ENCODE peak calls at places on chromosomes 7 and 10, in six cellular contexts. F is mesendoderm, Q is H1, G is IMR-90, W is neuronal stem cell, S is mesenchymal stem cell. X is an unnamed sample.

GRCh38 chr7:45295222-45295621 is 137.6 kb downstream of the RAMP3 start:
- DNase-seq in Q (no peak), G (no peak), W (no peak), F (no peak), S (no peak), X (no peak)

GRCh38 chr7:149587331-149587645 is 89.7 kb upstream of the ZNF746 start:
- DNase-seq in S (no peak), Q (no peak), G (no peak), W (no peak), F (no peak), X (no peak)

GRCh38 chr10:34010891-34011290 is 676.4 kb upstream of the NRP1 start:
- DNase-seq in F (no peak), S (no peak), Q (no peak), G (peak), W (no peak), X (no peak)

GRCh38 chr10:91162495-91163268 is 57.8 kb upstream of the PCGF5 start:
- DNase-seq in Q (peak), W (no peak), F (no peak), S (peak), G (peak), X (peak)

GRCh38 chr10:103480521-103480920 is 1.5 kb upstream of the CALHM3 start:
- DNase-seq in W (no peak), S (no peak), G (peak), F (no peak), Q (no peak), X (no peak)

GRCh38 chr7:142412551-142413193 is 154.8 kb upstream of the PRSS58 start:
- DNase-seq in G (peak), F (peak), W (peak), S (peak), Q (peak), X (peak)

GRCh38 chr10:71472466-71472865 is 75.7 kb downstream of the CDH23 start:
- DNase-seq in S (no peak), W (no peak), F (no peak), Q (no peak), G (no peak), X (no peak)

GRCh38 chr7:140441519-140441918 is 37.7 kb downstream of the RAB19 start:
- DNase-seq in F (no peak), Q (no peak), W (no peak), S (no peak), G (no peak), X (no peak)

GRCh38 chr10:110074298-110074697 is 66.5 kb downstream of the ADD3 start:
- DNase-seq in F (no peak), S (no peak), Q (no peak), W (no peak), G (no peak), X (no peak)

GRCh38 chr7:105439174-105439893 is 50.6 kb upstream of the SRPK2 start:
- DNase-seq in F (peak), S (peak), Q (no peak), G (peak), W (no peak), X (no peak)

GRCh38 chr7:142812437-142813215 is 41.9 kb downstream of the PRSS2 start:
- DNase-seq in W (no peak), S (no peak), Q (no peak), F (peak), G (no peak), X (no peak)

GRCh38 chr10:103661198-103661950 is 167.9 kb downstream of the NEURL1 start:
- DNase-seq in F (peak), G (peak), W (peak), S (peak), Q (peak), X (peak)

GRCh38 chr7:2230226-2230625 is 2.5 kb downstream of the MAD1L1 start:
- DNase-seq in W (no peak), S (no peak), Q (no peak), F (no peak), G (no peak), X (no peak)

GRCh38 chr7:2227699-2228098 is 5.0 kb downstream of the MAD1L1 start:
- DNase-seq in F (no peak), G (no peak), W (no peak), S (no peak), Q (no peak), X (no peak)

GRCh38 chr7:2230882-2231281 is 1.9 kb downstream of the MAD1L1 start:
- DNase-seq in F (no peak), S (no peak), G (no peak), Q (no peak), W (no peak), X (no peak)

GRCh38 chr7:2229467-2229866 is 3.3 kb downstream of the MAD1L1 start:
- DNase-seq in Q (no peak), F (no peak), W (no peak), G (no peak), S (no peak), X (no peak)

DNA sequence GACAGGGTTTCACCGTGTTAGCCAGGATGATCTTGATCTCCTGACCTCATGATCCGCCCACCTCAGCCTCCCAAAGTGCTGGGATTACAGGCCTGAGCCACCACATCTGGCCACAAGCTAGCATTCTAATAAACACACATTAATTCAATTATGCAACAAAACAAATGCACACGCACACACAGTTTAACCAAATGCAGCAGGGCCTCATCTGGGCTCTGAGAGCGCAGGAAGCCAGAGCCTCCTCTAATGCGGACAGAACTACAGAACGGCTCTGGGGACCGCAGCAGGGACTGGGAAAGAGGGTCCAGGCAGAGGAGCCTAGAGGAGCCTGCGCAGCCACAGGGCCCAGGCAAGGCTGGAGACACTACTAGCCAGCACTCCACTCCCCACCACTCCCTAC is 3.8 kb downstream of the MAD1L1 start:
- DNase-seq in F (no peak), S (no peak), G (no peak), Q (no peak), W (no peak), X (no peak)
- H2BK15ac ChIP-seq in F (no peak), S (no peak), G (no peak), Q (no peak), W (no peak), X (no peak)

GRCh38 chr7:2114926-2115738 is 117.6 kb downstream of the MAD1L1 start:
- DNase-seq in S (no peak), F (no peak), W (no peak), Q (no peak), G (no peak), X (no peak)

GRCh38 chr7:2112261-2113203 is 120.2 kb downstream of the MAD1L1 start:
- DNase-seq in S (no peak), W (no peak), G (no peak), F (no peak), Q (no peak), X (no peak)

GRCh38 chr7:2116086-2116810 is 116.5 kb downstream of the MAD1L1 start:
- DNase-seq in Q (no peak), F (no peak), G (peak), S (no peak), W (no peak), X (no peak)

GRCh38 chr7:2115739-2116065 is 117.0 kb downstream of the MAD1L1 start:
- DNase-seq in F (no peak), W (no peak), S (no peak), Q (no peak), G (no peak), X (no peak)

GRCh38 chr7:2114052-2114451 is 118.7 kb downstream of the MAD1L1 start:
- DNase-seq in Q (no peak), W (no peak), F (no peak), G (peak), S (peak), X (no peak)
- H3K18ac ChIP-seq in Q (no peak), W (peak), F (no peak), G (no peak), S (peak), X (no peak)

DNA sequence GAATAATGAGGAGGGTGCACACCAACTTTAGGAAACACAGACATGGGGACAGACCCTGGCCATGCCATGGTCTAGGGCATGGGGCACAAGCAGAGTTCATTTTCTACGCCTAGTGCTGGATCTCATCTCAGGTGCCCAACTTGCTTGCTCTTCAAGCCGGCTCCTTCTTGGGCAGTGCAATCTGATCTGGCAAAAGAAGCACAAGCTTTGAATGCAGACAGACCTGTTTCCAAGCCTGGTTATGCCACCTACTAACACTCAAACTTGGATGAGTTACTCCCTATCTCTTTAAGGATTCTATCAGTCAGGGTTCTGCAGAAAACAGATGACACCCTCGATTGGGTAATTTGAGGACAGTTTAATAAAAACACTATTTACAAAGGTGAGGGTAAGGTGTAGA is 34.9 kb upstream of the WAPL start:
- DNase-seq in Q (no peak), F (no peak), S (no peak), G (no peak), W (no peak), X (no peak)
- H3K27ac ChIP-seq in Q (no peak), F (no peak), S (no peak), G (no peak), W (no peak), X (no peak)

DNA sequence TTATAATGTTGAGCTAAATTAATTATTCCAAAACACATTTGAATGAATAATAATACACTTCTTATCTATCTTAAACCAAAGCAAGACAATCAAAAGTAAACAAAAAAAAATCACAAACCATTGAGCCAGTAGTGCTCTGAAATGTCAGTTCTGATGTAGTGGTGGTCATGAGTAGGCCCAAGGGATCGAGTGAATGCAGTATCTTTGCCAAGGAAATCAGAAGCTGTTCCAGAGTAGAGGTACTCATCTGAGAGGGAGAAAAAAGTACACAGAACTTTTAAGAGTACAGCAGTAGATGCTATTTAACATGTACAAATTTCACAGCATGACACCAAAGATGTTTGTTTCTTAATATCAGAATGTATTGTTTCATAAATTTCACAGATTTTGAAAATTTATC is 121.5 kb downstream of the SEMA3D start:
- DNase-seq in G (peak), S (peak), Q (no peak), W (no peak), F (no peak), X (no peak)
- H2BK15ac ChIP-seq in G (no peak), S (no peak), Q (no peak), W (no peak), F (no peak), X (no peak)

GRCh38 chr7:135774284-135774683 is 25.7 kb upstream of the FAM180A start:
- DNase-seq in S (peak), F (peak), Q (no peak), G (peak), W (no peak), X (no peak)
- H3K18ac ChIP-seq in S (no peak), F (no peak), Q (no peak), G (peak), W (no peak), X (no peak)

DNA sequence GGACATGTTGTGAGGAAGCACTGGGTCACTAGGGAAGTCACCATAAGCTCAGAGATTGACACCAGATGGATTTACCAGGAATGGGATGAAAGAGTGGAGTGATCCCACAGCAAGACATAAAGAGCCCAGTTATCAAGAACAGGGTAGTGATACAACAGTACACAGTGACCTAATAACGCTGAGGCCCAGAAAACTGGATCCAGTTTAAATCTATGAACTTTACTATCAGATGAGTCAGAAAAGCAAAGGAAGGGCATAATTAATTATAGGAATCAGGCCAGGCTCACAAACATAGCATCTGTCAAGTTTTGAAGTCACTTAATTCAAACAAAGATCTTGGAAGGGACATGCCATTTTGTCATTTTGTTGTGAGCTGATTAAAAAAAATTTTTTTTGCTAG is 73.5 kb downstream of the LRRN3 start:
- DNase-seq in S (no peak), G (no peak), W (no peak), F (no peak), Q (no peak), X (no peak)
- H3K27ac ChIP-seq in S (no peak), G (no peak), W (no peak), F (no peak), Q (no peak), X (no peak)

X was measured in H9.